ENCODE peak calls at places on chromosomes 1 and 21, in five cellular contexts. E is midbrain; O is GM23248; A is stimulated activated CD8-positive, alpha-beta memory T cell treated with anti-CD3 and anti-CD28 coated beads, Interleukin-2, amount 100 ng/mL, for 1 hour; R is AG08396. C is an unnamed sample.

GRCh38 chr1:31571340-31572295 is 4.7 kb upstream of the TINAGL1 start:
- DNase-seq in E (no peak), O (no peak), A (no peak), R (no peak), C (no peak)

GRCh38 chr1:58047265-58047858 is 499.2 kb downstream of the OMA1 start:
- DNase-seq in E (no peak), O (peak), A (no peak), R (peak), C (no peak)

GRCh38 chr1:56157477-56157876 is 421.9 kb downstream of the PLPP3 start:
- DNase-seq in E (no peak), O (no peak), A (no peak), R (no peak), C (no peak)

GRCh38 chr1:222335586-222335985 is 212.3 kb downstream of the HHIPL2 start:
- DNase-seq in E (no peak), O (no peak), A (no peak), R (no peak), C (no peak)

GRCh38 chr1:78375996-78376395 is 114.8 kb upstream of the PTGFR start:
- DNase-seq in E (no peak), O (peak), A (no peak), R (no peak), C (no peak)

GRCh38 chr1:178528219-178528962 is 15.5 kb downstream of the TEX35 start:
- DNase-seq in E (no peak), O (no peak), A (no peak), R (no peak), C (no peak)

GRCh38 chr1:4086085-4086850 is 186.2 kb upstream of the C1orf174 start:
- DNase-seq in E (no peak), O (no peak), A (no peak), R (no peak), C (no peak)

GRCh38 chr1:150764617-150765090 is 924 bp downstream of the CTSS start:
- DNase-seq in E (no peak), O (peak), A (no peak), R (peak), C (no peak)

GRCh38 chr1:112614460-112615065 is 4.4 kb downstream of the ST7L start:
- DNase-seq in E (no peak), O (peak), A (no peak), R (peak), C (no peak)

GRCh38 chr1:55781944-55782482 is 566.8 kb upstream of the USP24 start:
- DNase-seq in E (peak), O (peak), A (no peak), R (peak), C (no peak)

GRCh38 chr1:22037520-22037919 is 15.0 kb upstream of the CDC42 start:
- DNase-seq in E (no peak), O (no peak), A (no peak), R (no peak), C (no peak)

GRCh38 chr21:39441502-39442475 is 3.8 kb downstream of the LCA5L start:
- DNase-seq in E (peak), O (peak), A (no peak), R (peak), C (no peak)

GRCh38 chr1:3312894-3313578 is 141.4 kb upstream of the ARHGEF16 start:
- DNase-seq in E (peak), O (peak), A (no peak), R (peak), C (no peak)

GRCh38 chr1:109770331-109771095 is 6.8 kb upstream of the EPS8L3 start:
- DNase-seq in E (peak), O (no peak), A (no peak), R (no peak), C (no peak)